ENCODE peak calls at places on chromosomes 11 and 22, in five cellular contexts. H is HCT116, K is HepG2, N is K562, S is GM12878. A is an unnamed sample.

GRCh38 chr22:35632902-35633301 is 15.3 kb upstream of the APOL6 start:
- DNase-seq in H (no peak), K (no peak), N (no peak), S (no peak), A (no peak)

GRCh38 chr22:35560366-35560765 is 19.7 kb downstream of the RASD2 start:
- DNase-seq in H (no peak), K (no peak), N (no peak), S (no peak), A (no peak)

GRCh38 chr11:100823360-100823759 is 136.3 kb downstream of the ARHGAP42 start:
- DNase-seq in H (no peak), K (no peak), N (no peak), S (no peak), A (no peak)

GRCh38 chr11:23620617-23621016 is 760.3 kb upstream of the CCDC179 start:
- DNase-seq in H (no peak), K (no peak), N (no peak), S (no peak), A (no peak)

GRCh38 chr11:12997168-12997567 is 11.9 kb upstream of the RASSF10 start:
- DNase-seq in H (no peak), K (no peak), N (no peak), S (no peak), A (no peak)

GRCh38 chr11:70610561-70610960 is 212.2 kb downstream of the CTTN start:
- DNase-seq in H (no peak), K (no peak), N (no peak), S (no peak), A (no peak)

GRCh38 chr11:61082931-61083531 is 19.3 kb upstream of the CD5 start:
- DNase-seq in H (no peak), K (no peak), N (no peak), S (no peak), A (no peak)

GRCh38 chr11:18768472-18768901 is 23.1 kb downstream of the PTPN5 start:
- DNase-seq in H (no peak), K (no peak), N (no peak), S (peak), A (no peak)

GRCh38 chr11:27830206-27830605 is 130.0 kb upstream of the BDNF start:
- DNase-seq in H (no peak), K (no peak), N (no peak), S (no peak), A (no peak)

GRCh38 chr11:48052183-48053040 is 72.1 kb downstream of the PTPRJ start:
- DNase-seq in H (peak), K (no peak), N (no peak), S (no peak), A (no peak)

GRCh38 chr11:10385696-10386095 is 69.4 kb upstream of the AMPD3 start:
- DNase-seq in H (no peak), K (no peak), N (no peak), S (no peak), A (no peak)

GRCh38 chr22:41873391-41873790 is 40.5 kb downstream of the SREBF2 start:
- DNase-seq in H (no peak), K (no peak), N (no peak), S (no peak), A (no peak)

GRCh38 chr22:50687829-50688228 is 15.2 kb downstream of the SHANK3 start:
- DNase-seq in H (no peak), K (no peak), N (no peak), S (no peak), A (no peak)

GRCh38 chr11:118845369-118845768 is 38.3 kb upstream of the CXCR5 start:
- DNase-seq in H (no peak), K (no peak), N (peak), S (no peak), A (no peak)

GRCh38 chr11:57460017-57460755 is at the start of gene RTN4RL2:
- DNase-seq in H (peak), K (peak), N (peak), S (no peak), A (no peak)

GRCh38 chr11:57461841-57462489 is 1.6 kb downstream of the RTN4RL2 start:
- DNase-seq in H (no peak), K (no peak), N (no peak), S (no peak), A (no peak)

GRCh38 chr11:57459112-57460016 is 964 bp upstream of the RTN4RL2 start:
- DNase-seq in H (no peak), K (no peak), N (no peak), S (no peak), A (no peak)

GRCh38 chr11:57462597-57462996 is 2.3 kb downstream of the RTN4RL2 start:
- DNase-seq in H (no peak), K (no peak), N (no peak), S (no peak), A (no peak)

DNA sequence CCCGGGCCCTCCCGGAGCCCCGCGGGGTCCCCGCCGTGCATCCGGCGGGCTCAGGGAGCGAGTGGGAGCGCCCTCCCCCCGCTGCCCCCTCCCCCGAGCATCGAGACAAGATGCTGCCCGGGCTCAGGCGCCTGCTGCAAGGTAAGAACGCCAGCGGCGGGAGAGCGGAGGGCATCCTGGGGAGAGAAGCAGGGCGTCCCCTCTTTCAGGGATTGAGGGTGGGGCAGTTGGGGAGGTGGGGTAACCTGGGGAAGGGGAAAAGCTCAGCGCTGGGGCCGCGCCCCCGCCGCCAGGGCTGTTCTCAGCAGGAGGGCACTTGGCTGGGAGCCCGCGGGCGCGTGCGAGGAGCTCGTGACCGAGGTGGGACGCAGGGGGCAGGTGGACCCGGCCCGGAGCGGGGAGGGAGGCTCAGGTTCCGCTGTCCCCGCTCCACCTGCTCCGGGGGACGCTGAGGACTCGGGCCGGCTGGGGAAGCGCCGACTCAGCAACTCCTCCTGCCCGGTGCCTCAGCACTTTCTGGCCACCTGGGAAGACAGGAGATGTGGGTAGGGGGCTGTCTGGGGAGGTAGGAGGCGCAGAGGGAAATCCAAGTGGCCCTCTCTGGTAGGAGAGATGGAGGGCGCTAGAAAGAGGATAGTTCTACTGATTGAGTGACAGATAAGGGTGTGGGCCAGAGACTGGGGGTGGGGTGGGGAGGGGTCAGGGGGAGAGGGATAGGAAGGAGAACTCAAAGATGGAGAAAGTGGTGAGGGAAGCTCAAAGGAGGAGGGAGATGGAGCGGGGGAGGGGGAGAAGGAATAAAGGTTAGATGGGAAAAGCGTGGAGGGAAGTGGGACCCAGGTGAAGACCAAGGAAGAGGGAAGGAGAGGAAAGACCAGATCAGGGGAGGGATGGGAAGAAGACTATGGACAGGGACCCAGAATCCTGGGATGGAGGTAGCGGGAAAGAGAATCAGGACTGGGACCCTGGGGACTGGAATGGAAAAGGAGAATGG is 725 bp downstream of the RTN4RL2 start:
- DNase-seq in H (no peak), K (no peak), N (peak), S (no peak), A (no peak)
- H3K9ac ChIP-seq in H (peak), K (peak), N (peak), S (no peak), A (peak)

GRCh38 chr11:113184498-113184897 is 129.9 kb upstream of the TTC12 start:
- DNase-seq in H (no peak), K (peak), N (no peak), S (no peak), A (peak)
- TF ChIP-seq ZNF274 in H (no peak), K (no peak), N (no peak), S (no peak), A (no peak)

GRCh38 chr11:44949160-44950035 is 1.3 kb downstream of the TP53I11 start:
- DNase-seq in H (no peak), K (no peak), N (peak), S (no peak), A (peak)

GRCh38 chr11:44952082-44952481 is 1.4 kb upstream of the TP53I11 start:
- DNase-seq in H (no peak), K (peak), N (no peak), S (no peak), A (no peak)

GRCh38 chr11:44950036-44950624 is 553 bp downstream of the TP53I11 start:
- DNase-seq in H (no peak), K (no peak), N (peak), S (no peak), A (no peak)

GRCh38 chr11:44952500-44953260 is 2.0 kb upstream of the TP53I11 start:
- DNase-seq in H (no peak), K (no peak), N (no peak), S (no peak), A (no peak)

GRCh38 chr11:44950625-44951472 is at the start of gene TP53I11:
- DNase-seq in H (peak), K (no peak), N (peak), S (no peak), A (no peak)
- TF ChIP-seq YY1 in H (peak), K (no peak), N (no peak), S (no peak), A (no peak)

GRCh38 chr22:25409240-25409639 is 155.2 kb upstream of the GRK3 start:
- DNase-seq in H (no peak), K (no peak), N (no peak), S (no peak), A (no peak)
- H3K9ac ChIP-seq in H (no peak), K (no peak), N (no peak), S (no peak), A (no peak)

GRCh38 chr11:106156290-106156937 is 79.0 kb downstream of the AASDHPPT start:
- DNase-seq in H (peak), K (peak), N (peak), S (peak), A (peak)
- TF ChIP-seq ZNF274 in H (no peak), K (no peak), N (no peak), S (no peak), A (no peak)

GRCh38 chr11:41281131-41281742 is 178.2 kb downstream of the LRRC4C start:
- DNase-seq in H (no peak), K (no peak), N (no peak), S (no peak), A (no peak)
- TF ChIP-seq YY1 in H (no peak), K (no peak), N (no peak), S (no peak), A (no peak)

GRCh38 chr11:74319139-74319538 is 7.7 kb upstream of the P4HA3 start:
- DNase-seq in H (no peak), K (no peak), N (no peak), S (no peak), A (no peak)

GRCh38 chr11:74316772-74317505 is 5.5 kb upstream of the P4HA3 start:
- DNase-seq in H (no peak), K (no peak), N (no peak), S (no peak), A (no peak)

GRCh38 chr11:74320538-74320937 is 9.1 kb upstream of the P4HA3 start:
- DNase-seq in H (no peak), K (no peak), N (no peak), S (no peak), A (no peak)

GRCh38 chr11:74321487-74322188 is 10.2 kb upstream of the P4HA3 start:
- DNase-seq in H (no peak), K (peak), N (peak), S (no peak), A (peak)

DNA sequence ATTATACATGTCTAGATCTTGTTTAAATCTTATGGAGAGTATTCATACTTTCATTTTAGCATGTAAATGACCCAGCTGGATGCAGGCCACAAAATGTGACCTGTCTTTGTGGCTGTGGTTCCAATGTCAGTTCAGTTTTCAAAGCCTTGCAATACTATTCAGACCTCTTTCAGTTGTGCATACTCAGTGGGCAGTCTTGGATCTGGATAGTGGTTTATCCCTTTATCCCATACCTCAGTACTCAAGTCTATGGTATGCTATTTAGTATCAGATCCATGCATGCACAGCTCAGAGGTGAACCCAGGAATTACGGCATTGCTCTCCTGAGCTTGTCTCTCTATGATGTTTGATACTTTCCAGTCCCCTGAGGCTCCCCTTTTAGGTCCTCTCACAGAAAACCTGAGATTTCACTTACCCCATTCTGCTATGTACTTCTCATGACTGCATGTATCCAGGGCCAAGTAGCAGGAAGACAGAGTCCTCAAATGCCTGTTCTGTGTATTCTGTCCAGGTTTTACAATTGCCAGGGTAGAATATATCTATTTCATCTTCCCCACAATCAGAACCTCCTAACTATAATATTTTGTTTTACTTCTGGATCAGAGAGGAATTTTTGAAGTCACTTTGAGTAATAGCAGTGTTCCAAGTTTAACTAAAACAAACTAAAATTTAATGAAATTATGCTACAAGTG is 6.9 kb upstream of the P4HA3 start:
- DNase-seq in H (no peak), K (no peak), N (no peak), S (no peak), A (no peak)
- H3K9ac ChIP-seq in H (no peak), K (no peak), N (no peak), S (no peak), A (no peak)

GRCh38 chr11:120068114-120068573 is 69.8 kb downstream of the TRIM29 start:
- DNase-seq in H (no peak), K (no peak), N (no peak), S (no peak), A (no peak)
- TF ChIP-seq ZNF274 in H (no peak), K (no peak), N (no peak), S (no peak), A (no peak)

GRCh38 chr11:122204206-122204605 is 88.2 kb upstream of the BLID start:
- DNase-seq in H (no peak), K (no peak), N (no peak), S (no peak), A (no peak)
- TF ChIP-seq YY1 in H (no peak), K (no peak), N (no peak), S (no peak), A (no peak)

A was measured in NT2/D1.